ENCODE peak calls at places on chromosomes 3 and 15, in ten cellular contexts. C is A549, Z is body of pancreas, N is heart left ventricle, U is H9, H is fibroblast of the aortic adventitia, M is omental fat pad, R is neural crest cell, L is keratinocyte, P is ovary. A is an unnamed sample.

GRCh38 chr3:19348500-19348899 is 200.2 kb downstream of the KCNH8 start:
- DNase-seq in P (no peak), C (no peak), L (no peak), R (no peak), M (no peak), N (no peak), H (no peak), U (no peak), Z (no peak), A (no peak)

GRCh38 chr15:91291673-91292072 is 191.6 kb downstream of the SV2B start:
- DNase-seq in P (no peak), M (no peak), H (peak; percentile 17), Z (peak; percentile 17), U (peak; percentile 61), C (no peak), L (no peak), N (no peak), R (no peak), A (no peak)

GRCh38 chr15:31024330-31024729 is 32.9 kb upstream of the MTMR10 start:
- DNase-seq in C (peak; percentile 68), Z (peak; percentile 21), M (no peak), R (no peak), U (peak; percentile 68), L (peak; percentile 90), H (peak; percentile 98), N (no peak), P (no peak), A (no peak)

GRCh38 chr15:82122754-82123400 is 77.1 kb upstream of the MEX3B start:
- DNase-seq in U (no peak), P (peak; percentile 68), Z (peak; percentile 33), H (peak; percentile 97), L (peak; percentile 65), R (no peak), M (no peak), C (peak; percentile 63), N (peak; percentile 48), A (peak; percentile 20)

GRCh38 chr15:99361541-99362185 is 110.4 kb downstream of the LRRC28 start:
- DNase-seq in L (peak; percentile 4), Z (no peak), M (no peak), P (no peak), H (peak; percentile 38), U (no peak), N (no peak), R (no peak), C (no peak), A (no peak)

GRCh38 chr15:62254137-62254934 is 89.3 kb upstream of the C2CD4B start:
- DNase-seq in Z (peak; percentile 75), R (peak; percentile 76), M (peak; percentile 63), U (peak; percentile 82), P (peak; percentile 48), L (no peak), H (peak; percentile 64), C (peak; percentile 56), N (peak; percentile 67), A (peak; percentile 82)

GRCh38 chr3:54814224-54814623 is 113.6 kb downstream of the LRTM1 start:
- DNase-seq in R (no peak), M (no peak), P (no peak), N (no peak), Z (no peak), L (no peak), C (no peak), U (no peak), H (no peak), A (no peak)

GRCh38 chr3:129504471-129505100 is 23.9 kb upstream of the RHO start:
- DNase-seq in L (no peak), P (no peak), U (no peak), N (no peak), M (no peak), Z (no peak), H (no peak), R (no peak), C (no peak), A (no peak)

DNA sequence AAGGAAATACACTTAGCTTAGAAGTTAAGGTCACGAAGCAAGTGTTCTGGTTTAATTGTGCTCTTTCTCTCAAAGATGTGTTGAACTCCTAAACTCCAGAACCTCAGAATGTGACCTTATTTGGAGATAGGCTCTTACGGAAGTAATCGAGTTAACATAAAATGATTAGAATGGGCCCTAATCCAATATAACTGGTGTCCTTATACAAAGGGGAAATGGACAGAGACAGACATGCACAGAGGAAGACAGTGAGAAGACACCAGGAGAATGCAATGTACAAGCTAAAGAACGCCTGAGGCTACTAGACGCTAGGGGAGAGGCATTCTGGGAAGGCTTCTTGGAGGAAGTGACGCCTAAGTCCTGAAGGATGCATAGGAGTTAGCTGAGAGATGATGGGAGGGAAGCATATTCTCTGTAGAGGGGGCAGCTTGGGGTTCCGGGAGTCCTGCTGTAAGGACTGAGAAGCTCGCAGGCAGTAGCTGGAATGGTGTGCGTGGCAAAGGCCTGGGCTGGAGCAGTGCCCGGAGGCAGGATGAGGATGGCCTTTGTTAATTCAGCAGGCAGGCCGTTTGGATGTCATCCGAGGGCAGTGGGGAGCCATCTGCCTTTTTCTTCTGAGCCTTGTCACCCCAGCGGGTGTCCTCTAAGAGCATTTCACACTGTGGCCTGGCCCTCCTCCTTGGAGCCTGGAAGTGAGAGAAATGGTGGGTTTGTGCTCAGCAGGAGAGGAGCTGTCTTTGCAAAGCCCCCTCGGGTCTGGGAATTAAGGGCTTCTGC is 513.4 kb downstream of the SHQ1 start:
- DNase-seq in Z (no peak), L (no peak), H (no peak), N (no peak), P (no peak), M (no peak), R (peak; percentile 17), C (no peak), U (peak; percentile 69), A (no peak)
- TF ChIP-seq CTCF in Z (no peak), L (no peak), H (no peak), N (no peak), P (no peak), M (no peak), R (no peak), C (no peak), U (no peak), A (no peak)

GRCh38 chr3:22225161-22225560 is 474.2 kb upstream of the ZNF385D start:
- DNase-seq in L (no peak), M (no peak), U (no peak), N (no peak), C (no peak), Z (no peak), H (no peak), R (no peak), P (no peak), A (no peak)

GRCh38 chr3:22231061-22231460 is 480.1 kb upstream of the ZNF385D start:
- DNase-seq in P (no peak), U (no peak), H (no peak), R (no peak), M (no peak), N (no peak), L (no peak), Z (no peak), C (no peak), A (no peak)

DNA sequence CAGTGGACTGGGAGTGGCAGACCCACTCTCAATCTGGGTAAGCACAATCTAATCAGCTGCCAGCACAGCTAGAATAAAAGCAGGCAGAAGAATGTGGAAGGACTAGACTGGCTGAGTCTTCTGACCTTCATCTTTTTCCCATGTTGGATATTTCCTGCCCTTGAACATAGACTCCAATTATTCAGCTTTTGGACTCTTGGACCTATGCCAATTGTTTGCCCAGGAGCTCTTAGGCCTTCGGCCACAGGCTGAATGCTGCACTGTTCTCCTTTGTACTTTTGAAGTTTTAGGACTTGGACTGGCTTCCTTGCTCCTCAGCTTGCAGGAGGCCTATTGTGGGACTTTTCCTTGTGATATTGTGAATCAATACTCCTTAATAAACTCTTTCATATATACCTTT is 477.7 kb upstream of the ZNF385D start:
- DNase-seq in P (no peak), Z (no peak), H (no peak), N (no peak), R (no peak), L (no peak), U (no peak), M (no peak), C (no peak), A (no peak)
- TF ChIP-seq CTCF in P (no peak), Z (no peak), H (no peak), N (no peak), R (no peak), L (no peak), U (no peak), M (no peak), C (no peak), A (no peak)

GRCh38 chr3:53739926-53740325 is 106.3 kb downstream of the CHDH start:
- DNase-seq in Z (no peak), L (no peak), H (no peak), P (no peak), U (no peak), M (no peak), R (no peak), N (no peak), C (no peak), A (no peak)

GRCh38 chr3:53748512-53749271 is 97.5 kb downstream of the CHDH start:
- DNase-seq in N (no peak), H (no peak), Z (peak; percentile 16), R (no peak), M (no peak), P (no peak), U (peak; percentile 56), L (no peak), C (no peak), A (no peak)

GRCh38 chr3:53747559-53747958 is 98.7 kb downstream of the CHDH start:
- DNase-seq in M (no peak), C (no peak), U (no peak), R (no peak), P (no peak), L (no peak), Z (no peak), H (no peak), N (no peak), A (no peak)

GRCh38 chr3:53740946-53741345 is 105.3 kb downstream of the CHDH start:
- DNase-seq in C (no peak), Z (no peak), L (no peak), U (no peak), N (no peak), H (no peak), R (no peak), P (no peak), M (no peak), A (no peak)

GRCh38 chr3:53744351-53744750 is 101.9 kb downstream of the CHDH start:
- DNase-seq in P (no peak), M (no peak), R (no peak), L (no peak), C (no peak), U (peak; percentile 67), H (no peak), Z (peak; percentile 78), N (no peak), A (no peak)
- TF ChIP-seq CTCF in P (no peak), M (no peak), R (no peak), L (no peak), C (no peak), U (peak; percentile 44), H (no peak), Z (peak; percentile 19), N (no peak), A (no peak)

GRCh38 chr3:171458857-171459129 is 1.4 kb downstream of the TNIK start:
- DNase-seq in M (no peak), L (no peak), U (peak; percentile 56), P (no peak), Z (no peak), R (peak; percentile 15), N (no peak), C (no peak), H (no peak), A (no peak)

GRCh38 chr3:171461087-171461917 is 1.1 kb upstream of the TNIK start:
- DNase-seq in L (peak; percentile 13), P (no peak), U (peak; percentile 60), R (no peak), H (peak; percentile 62), M (no peak), C (peak; percentile 18), Z (peak; percentile 57), N (no peak), A (no peak)

GRCh38 chr3:171459130-171459941 is 869 bp downstream of the TNIK start:
- DNase-seq in M (no peak), L (no peak), U (peak; percentile 53), C (no peak), N (peak; percentile 53), Z (peak; percentile 40), R (peak; percentile 16), H (peak; percentile 50), P (peak; percentile 41), A (no peak)

GRCh38 chr3:171459942-171460225 is 321 bp downstream of the TNIK start:
- DNase-seq in H (no peak), P (no peak), U (no peak), L (no peak), Z (no peak), C (no peak), M (no peak), R (no peak), N (no peak), A (no peak)

DNA sequence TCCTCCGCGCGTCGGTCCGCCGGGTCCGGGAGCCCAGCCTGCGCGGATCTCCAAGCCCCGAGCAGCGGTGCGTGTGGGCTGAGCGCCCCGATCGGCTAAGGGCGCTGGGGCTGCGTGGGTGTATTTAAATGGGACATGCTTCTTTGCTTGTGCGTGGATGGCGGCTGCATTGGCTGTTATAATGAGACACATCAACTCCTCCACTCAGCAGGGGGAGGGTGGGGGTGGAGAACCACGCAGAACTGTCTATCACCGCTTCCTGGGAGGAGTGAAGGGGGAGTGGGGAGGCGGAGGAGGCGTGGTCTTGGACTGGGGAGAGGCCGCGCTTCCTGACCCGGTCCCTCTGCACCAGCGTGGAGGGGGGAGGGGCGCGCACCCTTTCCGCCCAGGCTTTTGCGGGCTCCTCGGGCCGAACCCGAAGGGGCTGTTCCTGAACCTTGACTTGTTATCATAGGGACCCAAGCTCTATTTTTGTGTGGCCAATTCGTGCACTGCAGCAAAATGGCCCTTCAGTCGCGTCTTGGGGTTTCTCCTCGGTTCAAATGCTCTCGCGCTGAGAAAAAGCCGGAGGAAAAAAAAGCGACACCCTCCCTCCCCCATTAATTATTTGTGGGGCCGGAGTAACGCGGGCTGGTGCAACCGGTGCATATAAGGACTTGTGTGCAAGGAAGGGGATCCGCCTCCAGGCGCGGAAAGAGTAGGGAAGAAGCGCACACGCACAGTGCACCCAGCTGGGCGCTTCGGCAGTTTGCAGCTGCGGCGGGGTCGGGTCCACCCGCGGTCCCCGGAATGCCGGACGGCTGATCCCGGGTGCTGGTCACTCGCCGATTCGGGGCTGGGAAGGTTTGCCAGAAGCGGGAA is at the start of gene TNIK:
- DNase-seq in L (peak; percentile 50), P (peak; percentile 81), U (peak; percentile 87), C (peak; percentile 81), Z (peak; percentile 93), N (peak; percentile 96), H (peak; percentile 91), R (peak; percentile 79), M (peak; percentile 74), A (peak; percentile 83)
- TF ChIP-seq CTCF in L (peak; percentile 16), P (no peak), U (peak; percentile 47), C (no peak), Z (peak; percentile 58), N (peak; percentile 8), H (peak; percentile 37), R (peak; percentile 59), M (no peak), A (peak; percentile 76)

A was measured in type B pancreatic cell.